ENCODE peak calls at places on chromosome 20, in six cellular contexts. B, G, X, F, I and H are unnamed samples.

GRCh38 chr20:8018928-8019177 is 708 bp downstream of the TMX4 start:
- DNase-seq in B (no peak), G (no peak), X (no peak), F (no peak), I (no peak), H (no peak)

GRCh38 chr20:63736893-63737689 is 627 bp downstream of the LIME1 start:
- DNase-seq in B (peak), G (peak), X (no peak), F (peak), I (no peak), H (peak)

GRCh38 chr20:40676870-40677269 is 12.2 kb downstream of the MAFB start:
- DNase-seq in B (no peak), G (no peak), X (no peak), F (no peak), I (no peak), H (no peak)

GRCh38 chr20:18527836-18528235 is 20.1 kb downstream of the SEC23B start:
- DNase-seq in B (no peak), G (no peak), X (no peak), F (no peak), I (no peak), H (no peak)

GRCh38 chr20:40866056-40866455 is 162.6 kb upstream of the TOP1 start:
- DNase-seq in B (no peak), G (no peak), X (no peak), F (no peak), I (no peak), H (no peak)

GRCh38 chr20:47481330-47482216 is 20.1 kb upstream of the NCOA3 start:
- DNase-seq in B (no peak), G (no peak), X (no peak), F (no peak), I (no peak), H (no peak)

GRCh38 chr20:25039697-25040437 is 18.1 kb downstream of the ACSS1 start:
- DNase-seq in B (no peak), G (peak), X (no peak), F (peak), I (peak), H (peak)

GRCh38 chr20:22905667-22906066 is 129.4 kb upstream of the SSTR4 start:
- DNase-seq in B (no peak), G (peak), X (no peak), F (no peak), I (no peak), H (peak)

GRCh38 chr20:60062431-60063336 is 104.5 kb downstream of the CDH26 start:
- DNase-seq in B (no peak), G (peak), X (no peak), F (no peak), I (no peak), H (no peak)
- TF ChIP-seq POLR2AphosphoS5 in B (no peak), G (no peak), X (no peak), F (no peak), I (no peak), H (no peak)

DNA sequence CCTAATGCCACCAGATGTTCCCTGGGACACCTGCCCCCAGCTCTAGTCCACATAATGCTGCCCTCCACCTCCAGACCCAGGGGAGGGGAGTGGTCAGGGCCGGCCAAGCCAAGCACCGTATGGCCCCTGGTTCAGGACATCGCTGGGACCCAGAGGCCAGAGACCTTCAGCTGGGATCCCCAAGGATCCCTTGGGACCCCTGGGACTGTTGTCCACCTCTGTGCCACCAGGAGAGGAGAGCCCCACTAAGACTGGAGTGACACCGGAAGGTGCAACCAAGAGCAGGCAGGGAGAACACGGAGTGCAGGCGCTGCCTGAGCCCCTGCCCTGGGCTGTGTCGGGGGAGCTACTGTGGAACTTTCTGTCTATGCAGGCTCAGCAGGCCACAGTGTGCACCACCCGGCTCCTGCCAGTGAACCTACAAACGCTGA is 43.6 kb downstream of the CTCFL start:
- DNase-seq in B (no peak), G (no peak), X (no peak), F (peak), I (no peak), H (peak)
- TF ChIP-seq POLR2A in B (no peak), G (no peak), X (no peak), F (no peak), I (no peak), H (no peak)

GRCh38 chr20:57483287-57484050 is 41.5 kb downstream of the CTCFL start:
- DNase-seq in B (no peak), G (no peak), X (no peak), F (peak), I (no peak), H (no peak)
- TF ChIP-seq POLR2AphosphoS5 in B (no peak), G (no peak), X (no peak), F (no peak), I (no peak), H (no peak)

GRCh38 chr20:10502098-10502526 is 67.0 kb downstream of the SLX4IP start:
- DNase-seq in B (no peak), G (no peak), X (no peak), F (no peak), I (no peak), H (no peak)

GRCh38 chr20:10495173-10495572 is 60.1 kb downstream of the SLX4IP start:
- DNase-seq in B (no peak), G (no peak), X (no peak), F (no peak), I (no peak), H (no peak)

GRCh38 chr20:10501377-10501776 is 66.3 kb downstream of the SLX4IP start:
- DNase-seq in B (peak), G (peak), X (no peak), F (no peak), I (no peak), H (peak)

GRCh38 chr20:10497283-10497682 is 62.2 kb downstream of the SLX4IP start:
- DNase-seq in B (no peak), G (no peak), X (no peak), F (no peak), I (no peak), H (no peak)

GRCh38 chr20:10498196-10498595 is 63.1 kb downstream of the SLX4IP start:
- DNase-seq in B (no peak), G (no peak), X (no peak), F (no peak), I (no peak), H (no peak)
- TF ChIP-seq POLR2A in B (no peak), G (no peak), X (no peak), F (no peak), I (no peak), H (no peak)

GRCh38 chr20:31710423-31711250 is 12.0 kb downstream of the BCL2L1 start:
- DNase-seq in B (no peak), G (peak), X (no peak), F (no peak), I (no peak), H (no peak)

GRCh38 chr20:31711416-31712111 is 11.1 kb downstream of the BCL2L1 start:
- DNase-seq in B (no peak), G (no peak), X (no peak), F (no peak), I (no peak), H (no peak)

GRCh38 chr20:31713312-31714049 is 9.2 kb downstream of the BCL2L1 start:
- DNase-seq in B (no peak), G (peak), X (peak), F (peak), I (no peak), H (peak)

GRCh38 chr20:31712112-31712553 is 10.5 kb downstream of the BCL2L1 start:
- DNase-seq in B (peak), G (peak), X (no peak), F (peak), I (no peak), H (peak)

DNA sequence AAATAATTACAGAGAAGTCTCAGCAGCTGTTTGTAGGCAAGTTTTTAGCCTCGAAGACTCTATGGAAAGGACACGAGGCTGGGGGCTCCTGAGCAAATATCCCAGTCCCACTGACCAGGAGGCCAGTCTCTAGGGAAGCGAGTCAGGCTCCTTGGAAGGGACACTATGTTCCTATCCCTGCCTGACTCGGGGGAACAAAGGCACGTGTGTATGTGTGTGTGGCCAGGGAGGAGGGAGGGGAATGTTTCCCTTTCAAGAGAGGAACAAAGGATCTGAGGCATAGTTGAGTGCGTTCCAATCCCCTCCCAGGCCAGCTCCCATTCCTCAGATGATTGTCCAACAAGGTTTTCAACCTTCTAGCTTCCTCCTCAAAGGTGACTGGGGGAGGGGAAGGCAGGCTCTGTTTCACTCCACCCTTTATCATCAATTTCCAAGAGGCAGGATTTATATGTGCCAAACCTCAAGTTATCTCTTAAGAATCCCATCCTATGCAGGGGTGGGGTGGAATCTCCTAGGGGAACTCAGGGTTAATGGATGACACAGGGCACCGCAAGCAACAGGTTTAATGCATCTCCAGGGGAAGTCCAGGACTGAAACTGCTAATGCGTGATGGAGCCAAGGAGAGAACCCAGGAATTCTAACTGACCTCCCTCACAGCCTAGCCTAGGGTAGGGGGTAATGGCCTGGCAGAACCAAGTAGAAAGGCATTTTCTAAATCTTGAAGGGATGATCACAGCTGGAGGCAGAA is 9.9 kb downstream of the BCL2L1 start:
- DNase-seq in B (no peak), G (peak), X (peak), F (peak), I (peak), H (peak)
- TF ChIP-seq POLR2AphosphoS5 in B (no peak), G (peak), X (peak), F (peak), I (peak), H (peak)

GRCh38 chr20:46108435-46108841 is 9.7 kb upstream of the CD40 start:
- DNase-seq in B (no peak), G (no peak), X (no peak), F (no peak), I (no peak), H (no peak)
- TF ChIP-seq POLR2A in B (no peak), G (no peak), X (no peak), F (no peak), I (no peak), H (no peak)

GRCh38 chr20:59192533-59192896 is 28.9 kb downstream of the ZNF831 start:
- DNase-seq in B (no peak), G (no peak), X (no peak), F (no peak), I (peak), H (peak)

GRCh38 chr20:59193325-59193724 is 29.7 kb downstream of the ZNF831 start:
- DNase-seq in B (no peak), G (no peak), X (no peak), F (no peak), I (no peak), H (peak)

GRCh38 chr20:59195316-59195993 is 31.8 kb downstream of the ZNF831 start:
- DNase-seq in B (no peak), G (no peak), X (no peak), F (no peak), I (no peak), H (no peak)

GRCh38 chr20:59191756-59192532 is 28.3 kb downstream of the ZNF831 start:
- DNase-seq in B (no peak), G (no peak), X (no peak), F (no peak), I (peak), H (no peak)

GRCh38 chr20:59194023-59194935 is 30.7 kb downstream of the ZNF831 start:
- DNase-seq in B (no peak), G (no peak), X (no peak), F (no peak), I (no peak), H (no peak)
- TF ChIP-seq POLR2AphosphoS5 in B (no peak), G (no peak), X (no peak), F (no peak), I (no peak), H (no peak)

DNA sequence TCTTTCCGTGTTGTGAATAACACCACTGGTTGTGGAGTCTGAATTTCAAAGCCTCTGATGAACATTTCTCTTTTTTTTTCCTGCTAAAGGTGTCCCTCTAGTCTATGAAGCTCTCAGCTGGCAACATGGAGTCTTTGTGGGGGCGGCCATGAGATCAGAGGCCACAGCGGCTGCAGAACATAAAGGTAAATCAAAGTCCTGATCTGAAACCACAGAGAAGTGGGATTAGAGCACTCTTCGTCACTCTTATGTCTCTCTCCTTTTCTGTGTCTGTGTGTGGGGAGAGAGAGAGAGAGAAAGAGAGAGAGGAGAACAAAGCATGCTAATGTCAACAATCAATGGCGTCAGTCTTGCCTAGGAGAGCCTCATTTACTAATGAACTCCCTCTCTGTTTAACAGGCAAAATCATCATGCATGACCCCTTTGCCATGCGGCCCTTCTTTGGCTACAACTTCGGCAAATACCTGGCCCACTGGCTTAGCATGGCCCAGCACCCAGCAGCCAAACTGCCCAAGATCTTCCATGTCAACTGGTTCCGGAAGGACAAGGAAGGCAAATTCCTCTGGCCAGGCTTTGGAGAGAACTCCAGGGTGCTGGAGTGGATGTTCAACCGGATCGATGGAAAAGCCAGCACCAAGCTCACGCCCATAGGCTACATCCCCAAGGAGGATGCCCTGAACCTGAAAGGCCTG is 4.2 kb downstream of the PCK1 start:
- DNase-seq in B (no peak), G (no peak), X (no peak), F (peak), I (no peak), H (no peak)
- TF ChIP-seq POLR2A in B (no peak), G (no peak), X (no peak), F (no peak), I (no peak), H (no peak)

GRCh38 chr20:45791668-45792512 is at the start of the genes DNTTIP1 and WFDC3:
- DNase-seq in B (peak), G (peak), X (peak), F (peak), I (peak), H (peak)
- TF ChIP-seq POLR2AphosphoS5 in B (peak), G (peak), X (peak), F (peak), I (peak), H (peak)

GRCh38 chr20:62389601-62390087 is 2.7 kb downstream of the RPS21 start:
- DNase-seq in B (no peak), G (no peak), X (no peak), F (no peak), I (no peak), H (no peak)
- TF ChIP-seq POLR2A in B (peak), G (no peak), X (no peak), F (no peak), I (no peak), H (no peak)